ENCODE peak calls at places on chromosomes 6 and 20, in ten cellular contexts. X is neural progenitor cell; V is neuronal stem cell; Q is spleen; O is CD8-positive, alpha-beta memory T cell; U is body of pancreas; H is cardiac muscle cell; G is heart left ventricle; K is mesendoderm; B is heart right ventricle. Z is an unnamed sample. For H3K4me1, the result is how much of the 10 kb centered on the place peaks cover.

GRCh38 chr6:141208101-141208500 is 924.6 kb upstream of the GJE1 start:
- DNase-seq in H (no peak), G (no peak), Q (no peak), B (no peak), V (no peak), K (no peak), U (no peak), X (no peak), O (no peak), Z (no peak)

GRCh38 chr6:66861007-66861541 is 1154.0 kb upstream of the EYS start:
- DNase-seq in H (no peak), V (no peak), O (no peak), Q (no peak), K (no peak), B (no peak), U (no peak), X (no peak), G (no peak), Z (no peak)

GRCh38 chr20:54431545-54431944 is 43.8 kb upstream of the DOK5 start:
- DNase-seq in H (no peak), Q (no peak), O (no peak), G (no peak), X (no peak), K (no peak), B (no peak), U (peak), V (peak), Z (no peak)

GRCh38 chr6:87210979-87211378 is 55.6 kb downstream of the ZNF292 start:
- DNase-seq in V (no peak), Q (no peak), X (no peak), K (peak), U (no peak), O (no peak), B (no peak), G (no peak), H (no peak), Z (no peak)

GRCh38 chr20:37935435-37935834 is 32.5 kb downstream of the VSTM2L start:
- DNase-seq in U (no peak), O (no peak), V (no peak), G (no peak), K (no peak), B (no peak), H (peak), Q (peak), X (no peak), Z (no peak)

GRCh38 chr6:109308018-109308492 is 74.2 kb downstream of the CD164 start:
- DNase-seq in G (peak), Q (no peak), U (peak), X (no peak), V (no peak), B (peak), O (no peak), K (peak), H (peak), Z (no peak)

GRCh38 chr6:167893416-167893815 is 66.7 kb downstream of the AFDN start:
- DNase-seq in Q (no peak), H (no peak), X (no peak), B (no peak), G (no peak), K (peak), V (no peak), U (no peak), O (no peak), Z (no peak)

GRCh38 chr20:59571591-59572314 is 32.6 kb upstream of the PHACTR3 start:
- DNase-seq in X (peak), G (peak), O (peak), U (peak), K (peak), H (peak), B (peak), Q (peak), V (peak), Z (peak)

GRCh38 chr20:38304845-38305447 is 990 bp downstream of the BPI start:
- DNase-seq in G (no peak), X (peak), B (no peak), U (peak), O (no peak), V (no peak), H (peak), Q (peak), K (peak), Z (peak)

GRCh38 chr6:106511274-106512047 is 117.8 kb downstream of the RTN4IP1 start:
- DNase-seq in V (peak), H (peak), G (no peak), X (peak), U (peak), O (peak), B (no peak), K (peak), Q (peak), Z (no peak)

GRCh38 chr6:108666656-108667260 is 106.0 kb downstream of the FOXO3 start:
- DNase-seq in G (no peak), U (no peak), B (no peak), V (no peak), O (no peak), H (no peak), K (no peak), X (peak), Q (no peak), Z (peak)

GRCh38 chr6:53527249-53527765 is 17.6 kb downstream of the GCLC start:
- DNase-seq in B (no peak), Q (no peak), U (no peak), K (peak), V (no peak), H (no peak), G (no peak), X (peak), O (no peak), Z (no peak)
- H3K4me1 ChIP-seq in B (half or more), Q (under half), U (half or more), K (under half), V (under half), H (half or more), G (half or more), X (half or more), O (under half), Z (under half)

GRCh38 chr6:143205983-143206382 is 145.3 kb downstream of the AIG1 start:
- DNase-seq in Q (no peak), H (no peak), G (no peak), V (no peak), O (no peak), U (no peak), B (no peak), X (no peak), K (no peak), Z (no peak)
- H3K4me1 ChIP-seq in Q (under half), H (under half), G (under half), V (under half), O (under half), U (under half), B (under half), X (under half), K (under half), Z (under half)

DNA sequence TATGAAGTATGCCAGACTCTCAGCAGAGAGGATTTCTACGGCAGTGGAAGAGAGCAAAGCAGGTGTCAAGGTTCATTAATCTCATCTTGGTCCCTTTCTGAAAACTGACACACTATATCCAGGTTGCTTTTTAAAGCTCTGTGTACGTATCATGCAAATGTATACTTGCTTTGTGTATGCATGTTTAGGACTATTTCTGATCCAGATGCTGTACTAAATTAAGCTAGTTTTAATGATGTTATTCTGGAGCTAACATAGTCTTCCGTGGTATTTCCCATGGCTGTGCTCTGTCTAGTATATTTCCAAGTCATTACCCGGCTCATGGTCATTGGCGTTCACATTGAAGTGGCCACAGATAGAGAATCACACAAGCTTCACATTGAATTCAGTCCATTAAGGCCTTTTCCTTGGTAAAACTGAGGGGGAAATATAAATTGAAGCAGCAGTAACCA is 59.1 kb upstream of the SNX9 start:
- DNase-seq in K (no peak), B (no peak), V (no peak), H (no peak), G (no peak), X (no peak), Q (no peak), O (no peak), U (no peak), Z (no peak)
- H3K4me1 ChIP-seq in K (under half), B (half or more), V (under half), H (under half), G (under half), X (under half), Q (half or more), O (half or more), U (under half), Z (under half)

GRCh38 chr20:50670126-50670862 is 21.0 kb downstream of the RIPOR3 start:
- DNase-seq in O (no peak), K (no peak), H (no peak), X (no peak), U (peak), V (no peak), B (no peak), G (no peak), Q (no peak), Z (no peak)
- H3K4me1 ChIP-seq in O (under half), K (under half), H (under half), X (under half), U (under half), V (under half), B (under half), G (under half), Q (under half), Z (under half)

GRCh38 chr20:43838703-43839060 is 76.0 kb upstream of the TOX2 start:
- DNase-seq in Q (no peak), K (no peak), G (no peak), X (no peak), V (no peak), H (no peak), U (no peak), B (no peak), O (no peak), Z (no peak)

GRCh38 chr20:43842126-43843020 is 72.3 kb upstream of the TOX2 start:
- DNase-seq in H (no peak), O (no peak), B (no peak), K (no peak), G (no peak), U (no peak), V (no peak), X (no peak), Q (no peak), Z (no peak)

GRCh38 chr20:43837856-43838702 is 76.6 kb upstream of the TOX2 start:
- DNase-seq in H (no peak), Q (no peak), G (no peak), X (no peak), V (no peak), U (no peak), B (no peak), O (no peak), K (no peak), Z (no peak)

GRCh38 chr20:43839793-43840199 is 74.9 kb upstream of the TOX2 start:
- DNase-seq in Q (no peak), O (no peak), G (no peak), X (no peak), K (no peak), V (no peak), H (no peak), B (no peak), U (no peak), Z (no peak)

GRCh38 chr20:43840382-43841070 is 74.1 kb upstream of the TOX2 start:
- DNase-seq in O (no peak), B (no peak), K (peak), V (peak), U (no peak), G (no peak), Q (no peak), H (peak), X (peak), Z (peak)
- H3K4me1 ChIP-seq in O (under half), B (under half), K (under half), V (under half), U (under half), G (under half), Q (under half), H (under half), X (under half), Z (under half)

GRCh38 chr6:118768441-118768840 is 117.0 kb upstream of the CEP85L start:
- DNase-seq in Q (no peak), H (no peak), K (no peak), X (no peak), B (no peak), O (no peak), G (no peak), U (no peak), V (no peak), Z (no peak)

GRCh38 chr6:118771253-118771652 is 119.9 kb upstream of the CEP85L start:
- DNase-seq in B (no peak), X (no peak), H (no peak), V (no peak), K (no peak), U (no peak), G (no peak), O (no peak), Q (no peak), Z (no peak)

GRCh38 chr6:118770835-118771234 is 119.4 kb upstream of the CEP85L start:
- DNase-seq in X (no peak), U (no peak), O (no peak), H (no peak), Q (no peak), V (no peak), B (no peak), G (no peak), K (no peak), Z (no peak)

GRCh38 chr6:118770112-118770788 is 118.9 kb upstream of the CEP85L start:
- DNase-seq in G (no peak), Q (no peak), V (no peak), K (no peak), B (no peak), O (no peak), U (no peak), H (no peak), X (no peak), Z (no peak)

DNA sequence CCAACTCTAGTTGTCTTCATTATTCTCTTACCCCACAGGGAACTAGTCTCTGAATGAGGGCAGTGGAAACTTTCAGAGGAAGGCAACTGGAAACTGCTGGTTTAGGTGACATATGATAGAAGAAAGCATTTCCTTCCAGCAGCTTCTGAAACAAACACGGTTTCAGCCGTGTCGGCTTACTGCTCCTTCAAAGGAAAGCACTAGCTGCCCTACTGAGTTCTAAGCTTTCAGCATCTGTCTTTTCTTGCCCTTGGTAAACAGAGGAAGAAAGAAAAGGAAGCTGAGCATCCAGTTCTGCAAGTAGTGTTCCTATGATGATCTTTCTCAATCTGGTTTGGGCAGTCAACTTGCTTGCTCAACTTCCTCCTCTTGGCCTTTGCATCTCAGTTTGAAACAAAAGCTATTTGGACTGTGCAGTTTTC is 117.5 kb upstream of the CEP85L start:
- DNase-seq in K (no peak), V (no peak), U (peak), Q (no peak), H (no peak), X (peak), B (no peak), G (no peak), O (no peak), Z (no peak)
- H3K4me1 ChIP-seq in K (under half), V (under half), U (under half), Q (under half), H (under half), X (under half), B (under half), G (under half), O (under half), Z (under half)

GRCh38 chr20:46361811-46362210 is 44.6 kb downstream of the ELMO2 start:
- DNase-seq in G (no peak), O (no peak), H (no peak), V (no peak), U (no peak), Q (no peak), K (no peak), B (no peak), X (no peak), Z (no peak)
- H3K4me1 ChIP-seq in G (half or more), O (half or more), H (under half), V (under half), U (under half), Q (half or more), K (under half), B (half or more), X (under half), Z (under half)

GRCh38 chr6:136751991-136752390 is 40.3 kb downstream of the MAP3K5 start:
- DNase-seq in O (no peak), V (no peak), U (no peak), G (no peak), X (no peak), B (no peak), K (no peak), H (no peak), Q (no peak), Z (no peak)
- H3K4me1 ChIP-seq in O (half or more), V (under half), U (under half), G (under half), X (under half), B (half or more), K (under half), H (under half), Q (half or more), Z (under half)

GRCh38 chr6:35729349-35729678 is 7.5 kb upstream of the ARMC12 start:
- DNase-seq in H (no peak), U (no peak), V (no peak), Q (no peak), O (no peak), G (no peak), X (no peak), B (no peak), K (no peak), Z (no peak)
- H3K4me1 ChIP-seq in H (under half), U (half or more), V (under half), Q (half or more), O (half or more), G (under half), X (half or more), B (half or more), K (under half), Z (under half)